ENCODE peak calls at places on chromosomes 2 and 18, in five cellular contexts. R is spleen, A is RWPE2, P is NCI-H748 treated with DMSO at 0.1 percent for 48 hours, U is dorsolateral prefrontal cortex. G is an unnamed sample.

GRCh38 chr2:56182420-56182819 is 1.4 kb upstream of the CCDC85A start:
- DNase-seq in U (no peak), R (no peak), A (no peak), P (no peak), G (no peak)

GRCh38 chr2:196601430-196602306 is 37.8 kb upstream of the CCDC150 start:
- DNase-seq in P (no peak), U (no peak), A (peak; percentile 64), R (no peak), G (peak; percentile 92)

GRCh38 chr18:3236470-3236869 is 11.1 kb upstream of the MYL12A start:
- DNase-seq in A (no peak), U (no peak), P (no peak), R (no peak), G (no peak)

GRCh38 chr2:73870084-73870483 is 22.7 kb upstream of the ACTG2 start:
- DNase-seq in R (no peak), U (no peak), P (no peak), A (no peak), G (no peak)

GRCh38 chr2:181576431-181576830 is 80.5 kb downstream of the CERKL start:
- DNase-seq in P (no peak), U (no peak), A (no peak), R (no peak), G (no peak)

GRCh38 chr2:209577376-209578357 is 153.8 kb downstream of the MAP2 start:
- DNase-seq in P (peak; percentile 41), U (no peak), A (no peak), R (no peak), G (no peak)

GRCh38 chr2:181947273-181947672 is 38.4 kb upstream of the PPP1R1C start:
- DNase-seq in P (no peak), A (no peak), R (no peak), U (no peak), G (no peak)

GRCh38 chr2:96797066-96797625 is 18.9 kb upstream of the CNNM3 start:
- DNase-seq in R (peak; percentile 58), P (no peak), U (no peak), A (no peak), G (no peak)

GRCh38 chr2:202023198-202023903 is 10.3 kb upstream of the FZD7 start:
- DNase-seq in P (peak; percentile 95), U (no peak), R (no peak), A (no peak), G (no peak)

GRCh38 chr2:160228141-160228963 is 28.3 kb upstream of the ITGB6 start:
- DNase-seq in P (no peak), R (no peak), A (no peak), U (no peak), G (no peak)

GRCh38 chr2:145751634-145752033 is 1231.7 kb upstream of the ZEB2 start:
- DNase-seq in P (no peak), U (no peak), R (no peak), A (no peak), G (no peak)

GRCh38 chr18:7566587-7567486 is at the start of gene PTPRM:
- DNase-seq in U (peak; percentile 70), A (peak; percentile 69), P (peak; percentile 25), R (peak; percentile 90), G (peak; percentile 82)

GRCh38 chr2:19861771-19862170 is 40.0 kb downstream of the TTC32 start:
- DNase-seq in A (no peak), R (no peak), U (no peak), P (no peak), G (no peak)

GRCh38 chr2:190930411-190930810 is 49.8 kb downstream of the GLS start:
- DNase-seq in P (no peak), R (no peak), U (no peak), A (no peak), G (no peak)

GRCh38 chr18:44967599-44967998 is 286.9 kb downstream of the SETBP1 start:
- DNase-seq in P (no peak), A (no peak), R (no peak), U (no peak), G (no peak)

GRCh38 chr18:12679183-12679786 is 21.4 kb upstream of the SPIRE1 start:
- DNase-seq in R (peak; percentile 79), P (no peak), U (no peak), A (no peak), G (no peak)

GRCh38 chr18:12005542-12006487 is 24.5 kb downstream of the IMPA2 start:
- DNase-seq in P (no peak), R (peak; percentile 25), U (no peak), A (no peak), G (peak; percentile 73)

GRCh38 chr2:79453918-79454317 is 58.9 kb upstream of the CTNNA2 start:
- DNase-seq in R (no peak), U (no peak), P (no peak), A (no peak), G (no peak)

GRCh38 chr18:79614211-79615028 is 65.2 kb upstream of the CTDP1 start:
- DNase-seq in R (peak; percentile 69), A (peak; percentile 47), U (peak; percentile 26), P (no peak), G (peak; percentile 85)

GRCh38 chr2:235170536-235171510 is 219.0 kb downstream of the SH3BP4 start:
- DNase-seq in R (no peak), P (peak; percentile 40), A (no peak), U (no peak), G (no peak)

GRCh38 chr2:233083782-233084181 is 23.6 kb downstream of the INPP5D start:
- DNase-seq in U (no peak), P (no peak), R (no peak), A (no peak), G (peak; percentile 13)